ENCODE peak calls at places on chromosomes 5 and 9, in seven cellular contexts. C is CD4-positive, alpha-beta memory T cell; T is effector memory CD4-positive, alpha-beta T cell; E is breast epithelium; I is pancreas; G is neuronal stem cell; Y is H7. W is an unnamed sample.

GRCh38 chr9:136170291-136170901 is 34.5 kb downstream of the LHX3 start:
- DNase-seq in E (no peak), T (no peak), I (peak; percentile 28), C (no peak), G (no peak), Y (peak; percentile 95), W (peak; percentile 40)

GRCh38 chr9:21252727-21253547 is 13.1 kb upstream of the IFNA14 start:
- DNase-seq in I (no peak), C (peak; percentile 60), G (peak; percentile 29), E (no peak), T (no peak), Y (peak; percentile 6), W (no peak)

GRCh38 chr9:69168709-69169217 is 5.3 kb upstream of the TJP2 start:
- DNase-seq in E (peak; percentile 47), I (no peak), C (peak; percentile 42), T (no peak), G (no peak), Y (peak; percentile 69), W (peak; percentile 73)

GRCh38 chr9:79651251-79651795 is 79.6 kb downstream of the TLE4 start:
- DNase-seq in Y (no peak), I (no peak), C (no peak), T (no peak), G (no peak), E (no peak), W (no peak)

GRCh38 chr9:22084336-22085035 is 75.4 kb upstream of the CDKN2B start:
- DNase-seq in E (no peak), C (no peak), T (no peak), Y (no peak), I (no peak), G (no peak), W (no peak)

GRCh38 chr5:44242791-44243190 is 146.4 kb downstream of the FGF10 start:
- DNase-seq in I (no peak), T (no peak), C (no peak), E (no peak), Y (no peak), G (no peak), W (no peak)

GRCh38 chr9:134566936-134567335 is 74.7 kb upstream of the COL5A1 start:
- DNase-seq in E (no peak), T (no peak), I (no peak), G (no peak), Y (no peak), C (no peak), W (no peak)

GRCh38 chr9:133950206-133950915 is 41.8 kb downstream of the VAV2 start:
- DNase-seq in T (no peak), I (peak; percentile 15), G (no peak), Y (no peak), C (no peak), E (no peak), W (no peak)

GRCh38 chr5:59819806-59820205 is 73.7 kb downstream of the PDE4D start:
- DNase-seq in I (no peak), G (no peak), C (no peak), E (no peak), Y (no peak), T (no peak), W (no peak)

GRCh38 chr5:158878227-158878626 is 221.5 kb downstream of the EBF1 start:
- DNase-seq in I (no peak), G (no peak), C (no peak), E (no peak), Y (no peak), T (no peak), W (no peak)

GRCh38 chr5:126746290-126746689 is 30.6 kb upstream of the LMNB1 start:
- DNase-seq in C (no peak), Y (peak; percentile 54), T (no peak), I (no peak), E (no peak), G (no peak), W (no peak)

GRCh38 chr5:140594169-140594568 is 29.5 kb downstream of the SLC35A4 start:
- DNase-seq in E (no peak), I (no peak), C (no peak), Y (no peak), G (no peak), T (no peak), W (no peak)

GRCh38 chr5:93594591-93595419 is 11.8 kb downstream of the NR2F1 start:
- DNase-seq in I (no peak), G (no peak), C (no peak), E (no peak), Y (peak; percentile 79), T (no peak), W (no peak)

GRCh38 chr5:1359713-1360112 is 14.8 kb upstream of the CLPTM1L start:
- DNase-seq in E (no peak), G (no peak), Y (no peak), I (no peak), C (no peak), T (no peak), W (no peak)

GRCh38 chr9:104362912-104363472 is 141.1 kb upstream of the OR13F1 start:
- DNase-seq in Y (no peak), G (no peak), E (no peak), T (no peak), I (no peak), C (no peak), W (no peak)

GRCh38 chr5:126998201-126998631 is 32.1 kb downstream of the MARCHF3 start:
- DNase-seq in I (no peak), T (no peak), Y (no peak), C (no peak), E (no peak), G (no peak), W (no peak)

GRCh38 chr9:95793924-95794828 is 81.3 kb upstream of the ERCC6L2 start:
- DNase-seq in G (no peak), C (no peak), Y (no peak), T (no peak), I (no peak), E (no peak), W (no peak)

GRCh38 chr5:154521756-154522155 is 43.7 kb upstream of the HAND1 start:
- DNase-seq in E (no peak), G (no peak), C (no peak), I (no peak), T (no peak), Y (peak; percentile 62), W (no peak)

GRCh38 chr5:170662966-170663365 is 120.6 kb upstream of the GABRP start:
- DNase-seq in C (no peak), G (no peak), I (no peak), E (no peak), T (no peak), Y (no peak), W (no peak)

GRCh38 chr9:12753931-12754330 is 20.9 kb upstream of the LURAP1L start:
- DNase-seq in Y (no peak), G (no peak), T (no peak), E (no peak), C (no peak), I (no peak), W (no peak)

GRCh38 chr9:76757274-76757673 is 7.0 kb upstream of the PCA3 start:
- DNase-seq in T (no peak), Y (no peak), G (no peak), E (no peak), I (no peak), C (no peak), W (no peak)

DNA sequence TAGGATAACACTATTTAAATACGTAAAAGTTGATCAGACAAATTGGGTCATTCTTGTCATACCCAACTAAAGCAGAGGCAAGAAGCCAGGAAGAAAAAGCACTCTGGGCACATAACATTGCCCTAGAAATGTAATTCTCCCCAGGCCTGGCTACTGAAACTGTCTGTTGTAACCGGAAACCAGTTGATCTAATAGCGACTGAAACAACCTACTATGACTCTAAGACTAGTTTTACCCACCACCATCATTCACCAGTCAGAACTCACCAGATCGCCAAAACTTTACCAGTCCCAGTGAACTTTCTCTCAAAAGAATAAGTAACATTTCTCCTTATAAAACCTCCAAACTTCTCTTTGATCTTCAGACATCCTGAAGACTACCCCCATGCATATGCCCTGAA is 99.3 kb upstream of the WWC1 start:
- DNase-seq in E (no peak), G (no peak), C (no peak), Y (no peak), I (no peak), T (no peak), W (no peak)
- H3K36me3 ChIP-seq in E (no peaks in the 10 kb centered on the region), G (no peaks in the 10 kb centered on the region), C (no peaks in the 10 kb centered on the region), Y (no peaks in the 10 kb centered on the region), I (no peaks in the 10 kb centered on the region), T (no peaks in the 10 kb centered on the region), W (no peaks in the 10 kb centered on the region)

DNA sequence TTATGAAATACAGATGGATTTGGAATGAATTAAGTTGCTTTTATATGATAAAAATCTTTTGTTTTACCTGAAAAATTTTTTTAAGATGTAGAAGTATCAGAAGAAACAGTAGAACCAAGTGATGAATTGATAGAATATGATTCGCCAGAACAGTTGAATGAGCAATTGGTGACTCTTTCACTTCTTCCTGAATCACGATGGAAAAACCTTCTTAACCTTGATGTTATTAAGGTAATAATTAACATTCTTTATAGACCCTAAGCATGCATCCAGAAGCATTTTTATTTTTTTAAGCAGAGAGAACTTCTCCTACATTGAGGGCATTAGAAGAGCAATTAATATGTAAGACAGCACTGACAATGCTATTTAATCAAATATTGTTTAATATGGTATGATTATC is 28.8 kb downstream of the WDR36 start:
- DNase-seq in C (no peak), G (no peak), Y (no peak), E (no peak), T (no peak), I (no peak), W (no peak)
- H3K36me3 ChIP-seq in C (peaks cover 36% of the 10 kb centered on the region), G (peaks cover 99% of the 10 kb centered on the region), Y (peaks cover 13% of the 10 kb centered on the region), E (peaks cover 15% of the 10 kb centered on the region), T (peaks cover 57% of the 10 kb centered on the region), I (peaks cover 13% of the 10 kb centered on the region), W (peaks cover 63% of the 10 kb centered on the region)

DNA sequence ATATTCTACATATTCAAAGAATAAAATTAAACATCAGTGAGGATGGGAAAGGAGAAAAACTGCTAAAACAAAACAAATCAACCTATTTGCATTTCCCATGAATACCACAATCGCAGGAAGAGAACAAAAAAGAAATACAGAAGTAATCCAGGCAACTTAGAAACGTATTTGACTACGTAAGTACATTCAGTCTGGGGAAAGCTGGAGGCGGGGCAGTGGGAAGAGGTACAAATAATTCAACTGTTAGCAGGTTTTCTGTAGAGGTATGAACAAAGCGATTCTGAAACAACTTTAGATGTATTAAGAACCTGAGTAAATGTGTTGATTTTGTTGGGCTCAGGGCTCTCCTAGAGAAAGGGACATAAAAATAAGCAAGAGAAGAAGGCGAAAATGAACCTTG is 7.6 kb downstream of the ZFP62 start:
- DNase-seq in Y (no peak), E (no peak), T (no peak), G (no peak), I (no peak), C (no peak), W (no peak)
- H3K36me3 ChIP-seq in Y (peaks cover 28% of the 10 kb centered on the region), E (peaks cover 18% of the 10 kb centered on the region), T (peaks cover 31% of the 10 kb centered on the region), G (peaks cover 94% of the 10 kb centered on the region), I (peaks cover 19% of the 10 kb centered on the region), C (peaks cover 33% of the 10 kb centered on the region), W (no peaks in the 10 kb centered on the region)

DNA sequence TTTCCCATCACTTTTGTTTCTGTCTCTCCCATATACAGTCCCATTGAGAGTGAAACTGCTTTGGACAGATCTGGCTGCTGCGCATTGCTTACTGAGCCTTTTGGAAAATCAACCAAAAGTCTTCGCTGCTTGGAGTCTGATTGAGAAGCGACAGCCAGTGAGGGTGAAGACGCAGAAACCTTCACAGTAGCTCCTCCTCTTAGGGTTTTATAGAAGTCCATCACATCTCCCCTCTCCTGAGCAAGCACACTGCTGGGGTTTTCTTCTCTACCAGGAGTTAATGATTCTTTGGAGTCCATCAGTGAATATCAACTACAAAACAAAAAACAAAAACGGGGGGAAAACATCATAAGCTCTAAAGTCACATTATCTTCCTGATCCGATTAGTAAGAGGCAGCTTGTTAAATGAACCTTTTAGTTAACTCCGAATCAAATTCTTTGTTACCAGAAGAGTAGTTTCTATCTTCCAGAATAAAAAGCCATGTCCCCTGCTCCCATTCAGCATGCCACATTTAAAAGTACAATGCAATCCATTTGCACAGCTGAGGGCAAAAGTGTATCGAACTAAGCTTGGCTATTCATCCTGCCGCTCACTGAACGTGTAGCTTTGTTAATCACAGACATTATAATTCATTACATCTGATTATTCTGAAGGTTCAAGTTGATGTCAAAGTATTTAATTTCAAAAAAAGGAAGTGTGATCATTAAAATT is 2.8 kb downstream of the NR3C1 start:
- DNase-seq in Y (peak; percentile 23), I (no peak), C (no peak), T (no peak), E (no peak), G (no peak), W (no peak)
- H3K36me3 ChIP-seq in Y (no peaks in the 10 kb centered on the region), I (no peaks in the 10 kb centered on the region), C (peaks cover 9% of the 10 kb centered on the region), T (peaks cover 9% of the 10 kb centered on the region), E (no peaks in the 10 kb centered on the region), G (no peaks in the 10 kb centered on the region), W (no peaks in the 10 kb centered on the region)

W was measured in Peyer's patch.